ENCODE peak calls at places on chromosomes 11 and 22, in nine cellular contexts. One of them, this sample, is unnamed.

GRCh38 chr11:68002943-68003845 is 703 bp downstream of the UNC93B1 start:
- DNase-seq in stimulated activated CD8-positive, alpha-beta memory T cell treated with anti-CD3 and anti-CD28 coated beads, Interleukin-15, amount 100 ng/mL, for 24 hours: no peak
- DNase-seq in G401: no peak
- DNase-seq in left ventricle myocardium superior: peak; percentile 68
- DNase-seq in activated T-cell treated with anti-CD3 and anti-CD28 coated beads, Interleukin-2, amount 50 U/mL, for 72 hours: peak; percentile 61
- DNase-seq in COLO829: no peak
- DNase-seq in OCI-LY7: peak; percentile 68
- DNase-seq in 8988T: peak; percentile 59
- DNase-seq in choroid plexus epithelial cell: no peak
- DNase-seq in this sample: peak; percentile 53

GRCh38 chr11:116100016-116100415 is 595.8 kb upstream of the CADM1 start:
- DNase-seq in stimulated activated CD8-positive, alpha-beta memory T cell treated with anti-CD3 and anti-CD28 coated beads, Interleukin-15, amount 100 ng/mL, for 24 hours: no peak
- DNase-seq in G401: no peak
- DNase-seq in left ventricle myocardium superior: no peak
- DNase-seq in activated T-cell treated with anti-CD3 and anti-CD28 coated beads, Interleukin-2, amount 50 U/mL, for 72 hours: no peak
- DNase-seq in COLO829: no peak
- DNase-seq in OCI-LY7: no peak
- DNase-seq in 8988T: no peak
- DNase-seq in choroid plexus epithelial cell: no peak
- DNase-seq in this sample: no peak

GRCh38 chr11:57377098-57377497 is 3.9 kb downstream of the PRG3 start:
- DNase-seq in stimulated activated CD8-positive, alpha-beta memory T cell treated with anti-CD3 and anti-CD28 coated beads, Interleukin-15, amount 100 ng/mL, for 24 hours: no peak
- DNase-seq in G401: no peak
- DNase-seq in left ventricle myocardium superior: no peak
- DNase-seq in activated T-cell treated with anti-CD3 and anti-CD28 coated beads, Interleukin-2, amount 50 U/mL, for 72 hours: no peak
- DNase-seq in COLO829: no peak
- DNase-seq in OCI-LY7: no peak
- DNase-seq in 8988T: no peak
- DNase-seq in choroid plexus epithelial cell: no peak
- DNase-seq in this sample: no peak

GRCh38 chr11:121936781-121937447 is 179.1 kb downstream of the BLID start:
- DNase-seq in stimulated activated CD8-positive, alpha-beta memory T cell treated with anti-CD3 and anti-CD28 coated beads, Interleukin-15, amount 100 ng/mL, for 24 hours: no peak
- DNase-seq in G401: no peak
- DNase-seq in left ventricle myocardium superior: no peak
- DNase-seq in activated T-cell treated with anti-CD3 and anti-CD28 coated beads, Interleukin-2, amount 50 U/mL, for 72 hours: no peak
- DNase-seq in COLO829: peak; percentile 13
- DNase-seq in OCI-LY7: no peak
- DNase-seq in 8988T: no peak
- DNase-seq in choroid plexus epithelial cell: peak; percentile 67
- DNase-seq in this sample: no peak

GRCh38 chr11:67303132-67303988 is at the start of gene SSH3:
- DNase-seq in stimulated activated CD8-positive, alpha-beta memory T cell treated with anti-CD3 and anti-CD28 coated beads, Interleukin-15, amount 100 ng/mL, for 24 hours: no peak
- DNase-seq in G401: peak; percentile 84
- DNase-seq in left ventricle myocardium superior: peak; percentile 90
- DNase-seq in activated T-cell treated with anti-CD3 and anti-CD28 coated beads, Interleukin-2, amount 50 U/mL, for 72 hours: peak; percentile 59
- DNase-seq in COLO829: no peak
- DNase-seq in OCI-LY7: no peak
- DNase-seq in 8988T: peak; percentile 76
- DNase-seq in choroid plexus epithelial cell: peak; percentile 54
- DNase-seq in this sample: peak; percentile 84

GRCh38 chr11:14455648-14456430 is 43.8 kb downstream of the COPB1 start:
- DNase-seq in stimulated activated CD8-positive, alpha-beta memory T cell treated with anti-CD3 and anti-CD28 coated beads, Interleukin-15, amount 100 ng/mL, for 24 hours: no peak
- DNase-seq in G401: peak; percentile 8
- DNase-seq in left ventricle myocardium superior: no peak
- DNase-seq in activated T-cell treated with anti-CD3 and anti-CD28 coated beads, Interleukin-2, amount 50 U/mL, for 72 hours: no peak
- DNase-seq in COLO829: no peak
- DNase-seq in OCI-LY7: no peak
- DNase-seq in 8988T: no peak
- DNase-seq in choroid plexus epithelial cell: peak; percentile 23
- DNase-seq in this sample: no peak

GRCh38 chr22:19522881-19523239 is 1.4 kb downstream of the CLDN5 start:
- DNase-seq in stimulated activated CD8-positive, alpha-beta memory T cell treated with anti-CD3 and anti-CD28 coated beads, Interleukin-15, amount 100 ng/mL, for 24 hours: no peak
- DNase-seq in G401: no peak
- DNase-seq in left ventricle myocardium superior: no peak
- DNase-seq in activated T-cell treated with anti-CD3 and anti-CD28 coated beads, Interleukin-2, amount 50 U/mL, for 72 hours: no peak
- DNase-seq in COLO829: no peak
- DNase-seq in OCI-LY7: no peak
- DNase-seq in 8988T: no peak
- DNase-seq in choroid plexus epithelial cell: no peak
- DNase-seq in this sample: no peak

GRCh38 chr11:94243571-94244229 is 60.7 kb upstream of the IZUMO1R start:
- DNase-seq in stimulated activated CD8-positive, alpha-beta memory T cell treated with anti-CD3 and anti-CD28 coated beads, Interleukin-15, amount 100 ng/mL, for 24 hours: no peak
- DNase-seq in G401: no peak
- DNase-seq in left ventricle myocardium superior: no peak
- DNase-seq in activated T-cell treated with anti-CD3 and anti-CD28 coated beads, Interleukin-2, amount 50 U/mL, for 72 hours: no peak
- DNase-seq in COLO829: no peak
- DNase-seq in OCI-LY7: no peak
- DNase-seq in 8988T: no peak
- DNase-seq in choroid plexus epithelial cell: no peak
- DNase-seq in this sample: no peak

GRCh38 chr11:64384981-64385952 is 26.3 kb downstream of the RPS6KA4 start:
- DNase-seq in stimulated activated CD8-positive, alpha-beta memory T cell treated with anti-CD3 and anti-CD28 coated beads, Interleukin-15, amount 100 ng/mL, for 24 hours: no peak
- DNase-seq in G401: peak; percentile 96
- DNase-seq in left ventricle myocardium superior: no peak
- DNase-seq in activated T-cell treated with anti-CD3 and anti-CD28 coated beads, Interleukin-2, amount 50 U/mL, for 72 hours: no peak
- DNase-seq in COLO829: no peak
- DNase-seq in OCI-LY7: peak; percentile 42
- DNase-seq in 8988T: no peak
- DNase-seq in choroid plexus epithelial cell: no peak
- DNase-seq in this sample: peak; percentile 68

GRCh38 chr11:124199702-124200101 is 16.6 kb downstream of the OR10D3 start:
- DNase-seq in stimulated activated CD8-positive, alpha-beta memory T cell treated with anti-CD3 and anti-CD28 coated beads, Interleukin-15, amount 100 ng/mL, for 24 hours: no peak
- DNase-seq in G401: no peak
- DNase-seq in left ventricle myocardium superior: no peak
- DNase-seq in activated T-cell treated with anti-CD3 and anti-CD28 coated beads, Interleukin-2, amount 50 U/mL, for 72 hours: no peak
- DNase-seq in COLO829: peak; percentile 67
- DNase-seq in OCI-LY7: no peak
- DNase-seq in 8988T: no peak
- DNase-seq in choroid plexus epithelial cell: peak; percentile 36
- DNase-seq in this sample: no peak

GRCh38 chr11:57325735-57326048 is 940 bp upstream of the TNKS1BP1 start:
- DNase-seq in stimulated activated CD8-positive, alpha-beta memory T cell treated with anti-CD3 and anti-CD28 coated beads, Interleukin-15, amount 100 ng/mL, for 24 hours: no peak
- DNase-seq in G401: no peak
- DNase-seq in left ventricle myocardium superior: peak; percentile 57
- DNase-seq in activated T-cell treated with anti-CD3 and anti-CD28 coated beads, Interleukin-2, amount 50 U/mL, for 72 hours: no peak
- DNase-seq in COLO829: no peak
- DNase-seq in OCI-LY7: peak; percentile 19
- DNase-seq in 8988T: peak; percentile 82
- DNase-seq in choroid plexus epithelial cell: peak; percentile 72
- DNase-seq in this sample: no peak

GRCh38 chr22:46967445-46968358 is 205.3 kb downstream of the TBC1D22A start:
- DNase-seq in stimulated activated CD8-positive, alpha-beta memory T cell treated with anti-CD3 and anti-CD28 coated beads, Interleukin-15, amount 100 ng/mL, for 24 hours: no peak
- DNase-seq in G401: no peak
- DNase-seq in left ventricle myocardium superior: no peak
- DNase-seq in activated T-cell treated with anti-CD3 and anti-CD28 coated beads, Interleukin-2, amount 50 U/mL, for 72 hours: no peak
- DNase-seq in COLO829: no peak
- DNase-seq in OCI-LY7: no peak
- DNase-seq in 8988T: no peak
- DNase-seq in choroid plexus epithelial cell: peak; percentile 66
- DNase-seq in this sample: no peak